ENCODE peak calls at places on chromosomes 12 and 14, in nine cellular contexts. F is naive B cell, I is HL-60, J is RPMI7951, B is fibroblast of mammary gland, A is caudate nucleus, L is neural crest cell, X is dorsolateral prefrontal cortex, E is OCI-M1. Y is an unnamed sample.
A peak's percentile ranks its signal among the peaks of the same experiment; 100 is the strongest.

GRCh38 chr14:53808042-53808441 is 148.6 kb downstream of the BMP4 start:
- DNase-seq in B (no peak), F (no peak), A (no peak), J (no peak), E (no peak), X (no peak), L (no peak), I (no peak), Y (no peak)

GRCh38 chr14:74619672-74620131 is 7.7 kb upstream of the LTBP2 start:
- DNase-seq in E (peak; percentile 17), L (no peak), B (peak; percentile 99), I (no peak), J (peak; percentile 99), X (no peak), A (no peak), F (no peak), Y (no peak)

GRCh38 chr14:105487449-105487985 is 831 bp downstream of the CRIP1 start:
- DNase-seq in B (no peak), J (no peak), L (no peak), A (no peak), I (peak; percentile 57), X (no peak), E (peak; percentile 15), F (peak; percentile 84), Y (no peak)

GRCh38 chr14:55071870-55072640 is 20.6 kb downstream of the MAPK1IP1L start:
- DNase-seq in B (peak; percentile 92), F (peak; percentile 72), X (peak; percentile 56), A (peak; percentile 27), E (no peak), I (no peak), L (no peak), J (peak; percentile 92), Y (no peak)

GRCh38 chr12:58262796-58263195 is 321.4 kb downstream of the ATP23 start:
- DNase-seq in E (no peak), A (no peak), I (no peak), J (no peak), F (no peak), X (no peak), B (no peak), L (no peak), Y (no peak)

GRCh38 chr14:61140271-61140670 is 140.9 kb downstream of the TMEM30B start:
- DNase-seq in J (peak; percentile 34), L (no peak), A (no peak), F (no peak), B (peak; percentile 35), I (no peak), E (no peak), X (no peak), Y (no peak)

GRCh38 chr12:92458996-92459395 is 243.8 kb upstream of the PLEKHG7 start:
- DNase-seq in J (no peak), E (no peak), I (no peak), B (no peak), F (no peak), X (no peak), A (no peak), L (no peak), Y (no peak)

GRCh38 chr12:4046150-4046845 is 173.1 kb upstream of the PARP11 start:
- DNase-seq in B (no peak), J (no peak), A (no peak), X (no peak), I (no peak), F (no peak), L (no peak), E (no peak), Y (no peak)

GRCh38 chr14:69191340-69192111 is at the start of gene EXD2:
- DNase-seq in E (peak; percentile 90), L (peak; percentile 66), X (peak; percentile 95), A (peak; percentile 85), B (peak; percentile 77), F (peak; percentile 66), J (peak; percentile 77), I (peak; percentile 36), Y (peak; percentile 45)

GRCh38 chr14:75886661-75887348 is 95.0 kb downstream of the TGFB3 start:
- DNase-seq in X (no peak), I (no peak), L (no peak), E (no peak), F (no peak), J (no peak), B (peak; percentile 51), A (no peak), Y (no peak)

GRCh38 chr12:69052613-69053408 is 119.8 kb upstream of the CPM start:
- DNase-seq in X (no peak), I (no peak), J (peak; percentile 85), F (no peak), B (peak; percentile 94), E (no peak), A (no peak), L (no peak), Y (no peak)

GRCh38 chr12:54958048-54958658 is 26.4 kb downstream of the TESPA1 start:
- DNase-seq in F (peak; percentile 28), L (peak; percentile 63), J (peak; percentile 50), I (peak; percentile 28), X (peak; percentile 33), E (peak; percentile 76), B (peak; percentile 76), A (peak; percentile 35), Y (peak; percentile 40)

GRCh38 chr12:30691122-30691879 is 4.4 kb downstream of the IPO8 start:
- DNase-seq in F (no peak), I (no peak), B (peak; percentile 90), E (peak; percentile 43), X (no peak), J (peak; percentile 73), A (no peak), L (no peak), Y (no peak)

GRCh38 chr12:119340604-119341003 is 6.1 kb downstream of the CCDC60 start:
- DNase-seq in A (no peak), B (no peak), E (no peak), X (no peak), F (no peak), L (no peak), I (no peak), J (no peak), Y (no peak)

GRCh38 chr12:127767631-127768030 is 499.3 kb upstream of the TMEM132C start:
- DNase-seq in E (peak; percentile 31), I (no peak), J (peak; percentile 50), L (no peak), B (no peak), X (no peak), F (no peak), A (no peak), Y (no peak)

GRCh38 chr12:112308652-112309051 is 73.6 kb downstream of the HECTD4 start:
- DNase-seq in E (no peak), B (no peak), A (no peak), J (no peak), I (no peak), F (no peak), L (no peak), X (peak; percentile 62), Y (no peak)

GRCh38 chr14:72049462-72049861 is 117.2 kb downstream of the RGS6 start:
- DNase-seq in J (peak; percentile 9), X (no peak), I (no peak), L (no peak), A (no peak), E (peak; percentile 52), F (no peak), B (no peak), Y (no peak)

GRCh38 chr12:65879878-65880277 is 55.6 kb downstream of the HMGA2 start:
- DNase-seq in F (no peak), L (no peak), X (no peak), E (no peak), I (no peak), J (peak; percentile 85), B (peak; percentile 88), A (no peak), Y (no peak)

GRCh38 chr14:23401331-23401730 is 6.7 kb downstream of the MYH6 start:
- DNase-seq in F (no peak), B (no peak), X (no peak), L (no peak), A (no peak), I (no peak), J (no peak), E (no peak), Y (no peak)

GRCh38 chr12:26961803-26962202 is 23.5 kb downstream of the FGFR1OP2 start:
- DNase-seq in X (no peak), A (no peak), L (no peak), J (no peak), B (no peak), I (no peak), F (no peak), E (no peak), Y (no peak)

GRCh38 chr12:91893476-91893875 is 252.2 kb downstream of the BTG1 start:
- DNase-seq in B (no peak), L (no peak), A (no peak), F (no peak), X (no peak), I (no peak), J (no peak), E (peak; percentile 12), Y (no peak)

GRCh38 chr14:77043984-77044485 is 15.5 kb upstream of the IRF2BPL start:
- DNase-seq in X (no peak), E (no peak), I (no peak), B (no peak), A (no peak), F (no peak), J (no peak), L (no peak), Y (no peak)

GRCh38 chr12:56377310-56377988 is 14.8 kb upstream of the APOF start:
- DNase-seq in A (no peak), E (peak; percentile 47), I (no peak), B (peak; percentile 55), X (no peak), J (peak; percentile 19), L (no peak), F (no peak), Y (no peak)

GRCh38 chr12:4119157-4119761 is 154.3 kb upstream of the CCND2 start:
- DNase-seq in L (no peak), E (no peak), J (no peak), I (no peak), A (no peak), X (no peak), B (no peak), F (peak; percentile 47), Y (no peak)

GRCh38 chr14:52824479-52824878 is 33.1 kb upstream of the GNPNAT1 start:
- DNase-seq in L (no peak), F (no peak), E (no peak), A (no peak), I (no peak), B (no peak), J (peak; percentile 22), X (no peak), Y (no peak)

GRCh38 chr14:103613517-103613916 is 15.5 kb upstream of the KLC1 start:
- DNase-seq in B (peak; percentile 35), E (no peak), L (no peak), I (no peak), J (no peak), X (no peak), F (no peak), A (no peak), Y (no peak)

GRCh38 chr14:88746042-88746441 is 46.7 kb downstream of the EML5 start:
- DNase-seq in X (no peak), F (no peak), J (no peak), L (no peak), B (no peak), E (no peak), A (no peak), I (no peak), Y (no peak)

GRCh38 chr12:94849411-94849976 is 154.0 kb downstream of the NDUFA12 start:
- DNase-seq in F (no peak), B (no peak), E (no peak), X (no peak), I (no peak), L (no peak), J (no peak), A (no peak), Y (no peak)

GRCh38 chr12:19125325-19125724 is 4.2 kb upstream of the PLEKHA5 start:
- DNase-seq in L (no peak), A (no peak), B (peak; percentile 65), X (no peak), F (no peak), J (peak; percentile 63), I (no peak), E (no peak), Y (no peak)

GRCh38 chr14:85088231-85088630 is 441.7 kb upstream of the FLRT2 start:
- DNase-seq in X (no peak), I (no peak), L (no peak), J (no peak), A (no peak), F (no peak), E (no peak), B (peak; percentile 50), Y (no peak)

GRCh38 chr12:27081668-27082091 is 698 bp downstream of the C12orf71 start:
- DNase-seq in J (peak; percentile 28), F (no peak), L (no peak), E (no peak), I (no peak), A (no peak), B (peak; percentile 49), X (no peak), Y (no peak)

Y was measured in CMK.